ENCODE peak calls at places on chromosomes 13 and 19, in eight cellular contexts. Z, L, C, U, Y, X, B and N are unnamed samples.

GRCh38 chr19:55173186-55173716 is 6.8 kb upstream of the DNAAF3 start:
- DNase-seq in Z (no peak), L (no peak), C (no peak), U (no peak), Y (no peak), X (no peak), B (no peak), N (no peak)

GRCh38 chr13:23715762-23716235 is 145.6 kb downstream of the TNFRSF19 start:
- DNase-seq in Z (no peak), L (no peak), C (peak), U (no peak), Y (no peak), X (peak), B (peak), N (peak)

GRCh38 chr13:19050901-19051300 is 130.7 kb downstream of the TUBA3C start:
- DNase-seq in Z (no peak), L (no peak), C (no peak), U (no peak), Y (no peak), X (no peak), B (no peak), N (no peak)

GRCh38 chr19:19105365-19106060 is 32.8 kb downstream of the TMEM161A start:
- DNase-seq in Z (peak), L (no peak), C (no peak), U (no peak), Y (no peak), X (peak), B (peak), N (no peak)

GRCh38 chr13:33739254-33739653 is 78.7 kb upstream of the RFC3 start:
- DNase-seq in Z (no peak), L (no peak), C (no peak), U (no peak), Y (no peak), X (no peak), B (no peak), N (no peak)

GRCh38 chr13:39809466-39809865 is 154.0 kb downstream of the COG6 start:
- DNase-seq in Z (no peak), L (no peak), C (no peak), U (no peak), Y (no peak), X (no peak), B (no peak), N (no peak)

GRCh38 chr13:20412761-20413355 is 112.8 kb downstream of the CRYL1 start:
- DNase-seq in Z (no peak), L (no peak), C (no peak), U (peak), Y (no peak), X (no peak), B (no peak), N (no peak)

GRCh38 chr19:23887642-23888041 is 27.0 kb upstream of the ZNF726 start:
- DNase-seq in Z (no peak), L (no peak), C (no peak), U (no peak), Y (no peak), X (peak), B (no peak), N (no peak)

GRCh38 chr19:16888629-16889371 is at the start of gene F2RL3:
- DNase-seq in Z (peak), L (no peak), C (no peak), U (no peak), Y (no peak), X (peak), B (no peak), N (peak)

GRCh38 chr19:10766681-10767201 is 48.9 kb downstream of the DNM2 start:
- DNase-seq in Z (peak), L (no peak), C (no peak), U (no peak), Y (no peak), X (peak), B (no peak), N (no peak)

GRCh38 chr13:99158846-99159245 is 41.8 kb upstream of the UBAC2 start:
- DNase-seq in Z (no peak), L (no peak), C (no peak), U (no peak), Y (no peak), X (no peak), B (no peak), N (no peak)
- H3K27ac ChIP-seq in Z (no peak), L (no peak), C (no peak), U (no peak), Y (no peak), X (no peak), B (no peak), N (no peak)

DNA sequence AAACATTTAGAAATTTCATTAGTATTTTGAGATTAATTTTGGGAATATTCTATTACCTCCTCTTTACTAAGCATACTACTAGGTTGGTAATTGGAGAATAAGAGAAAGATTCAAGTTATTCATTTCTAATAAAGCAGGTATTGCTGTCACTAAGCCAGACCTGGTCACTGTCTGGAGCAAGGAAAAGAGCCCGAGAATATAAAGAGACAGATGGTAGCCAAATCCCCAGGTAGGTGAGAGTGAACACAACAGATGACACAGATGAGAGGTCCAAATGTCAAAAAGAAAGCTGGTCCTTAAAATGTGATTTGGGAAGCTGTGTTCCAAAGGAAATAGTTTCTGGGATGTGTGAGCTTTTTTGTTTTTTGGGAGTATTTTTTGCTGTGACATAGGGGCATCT is 128.6 kb downstream of the ZNF100 start:
- DNase-seq in Z (no peak), L (no peak), C (no peak), U (no peak), Y (no peak), X (no peak), B (no peak), N (no peak)
- H3K27ac ChIP-seq in Z (no peak), L (no peak), C (no peak), U (no peak), Y (no peak), X (no peak), B (no peak), N (no peak)

DNA sequence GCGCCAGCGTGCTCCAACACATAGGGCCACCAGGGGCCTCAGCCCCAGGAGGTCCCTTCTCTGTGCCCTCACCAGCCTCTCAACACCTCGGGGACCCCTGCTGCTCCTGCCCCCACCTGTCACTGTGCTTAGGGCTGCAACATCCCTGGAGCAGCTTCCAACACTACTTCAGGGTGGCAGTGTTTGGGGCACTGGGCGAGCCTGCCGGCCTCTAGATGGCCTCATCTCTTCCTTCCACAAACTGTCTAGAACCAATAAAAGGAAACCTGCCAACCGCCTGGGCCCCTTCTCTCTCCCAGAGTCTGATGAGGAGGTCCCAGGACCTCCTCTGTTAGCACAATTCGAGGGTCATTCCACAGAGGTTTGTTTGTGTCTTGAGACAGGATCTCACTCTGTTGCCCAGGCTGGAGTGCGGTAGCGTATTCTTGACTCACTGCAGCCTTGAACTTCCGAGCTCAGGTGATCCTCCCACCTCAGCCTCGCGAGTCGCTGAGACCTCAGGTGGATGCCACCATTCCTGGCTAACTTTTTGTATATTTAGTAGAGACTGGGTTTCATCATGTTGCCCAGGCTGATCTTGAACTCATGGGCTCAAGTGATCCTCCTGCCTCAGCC is 10.1 kb upstream of the SHD start:
- DNase-seq in Z (no peak), L (no peak), C (no peak), U (no peak), Y (no peak), X (no peak), B (no peak), N (no peak)
- H3K27ac ChIP-seq in Z (no peak), L (no peak), C (no peak), U (no peak), Y (no peak), X (peak), B (no peak), N (no peak)

DNA sequence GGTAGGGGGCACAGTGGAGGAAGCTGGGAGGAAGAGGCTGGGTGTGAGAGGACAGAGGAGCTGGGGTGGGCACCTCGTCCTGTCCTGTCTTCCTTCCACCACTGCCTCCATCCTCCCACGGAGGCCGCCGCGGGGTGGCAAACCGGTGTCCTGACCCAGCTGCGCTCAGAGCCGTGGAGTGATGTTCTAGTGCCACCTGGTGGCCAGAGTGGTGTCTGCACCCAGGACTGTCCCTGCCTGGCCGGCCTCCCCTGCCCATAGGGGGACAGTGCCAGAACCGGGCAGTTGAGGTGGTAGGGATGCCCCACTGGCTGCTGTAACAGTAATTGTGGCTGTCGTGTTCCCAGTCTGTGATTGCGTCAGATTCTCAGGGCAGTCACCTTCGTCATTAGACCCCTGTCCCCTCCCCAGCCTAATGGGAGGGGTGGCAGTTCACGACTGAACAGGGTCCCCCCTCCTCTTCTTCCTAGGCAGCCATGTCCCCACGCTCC is 11.1 kb upstream of the ARRDC2 start:
- DNase-seq in Z (peak), L (peak), C (peak), U (peak), Y (peak), X (peak), B (peak), N (peak)
- H3K27ac ChIP-seq in Z (no peak), L (peak), C (peak), U (no peak), Y (no peak), X (no peak), B (no peak), N (no peak)

GRCh38 chr19:31261019-31261595 is 88.1 kb downstream of the TSHZ3 start:
- DNase-seq in Z (no peak), L (no peak), C (no peak), U (no peak), Y (no peak), X (peak), B (no peak), N (no peak)

GRCh38 chr19:31264379-31264778 is 84.9 kb downstream of the TSHZ3 start:
- DNase-seq in Z (no peak), L (no peak), C (no peak), U (no peak), Y (no peak), X (no peak), B (no peak), N (no peak)

GRCh38 chr19:31262673-31263308 is 86.4 kb downstream of the TSHZ3 start:
- DNase-seq in Z (no peak), L (no peak), C (no peak), U (no peak), Y (no peak), X (peak), B (no peak), N (no peak)

GRCh38 chr19:31261651-31262331 is 87.4 kb downstream of the TSHZ3 start:
- DNase-seq in Z (no peak), L (no peak), C (no peak), U (peak), Y (no peak), X (peak), B (no peak), N (peak)

GRCh38 chr19:31263317-31263716 is 85.9 kb downstream of the TSHZ3 start:
- DNase-seq in Z (no peak), L (no peak), C (no peak), U (no peak), Y (no peak), X (peak), B (no peak), N (peak)
- H3K27ac ChIP-seq in Z (no peak), L (no peak), C (no peak), U (no peak), Y (no peak), X (no peak), B (no peak), N (no peak)

GRCh38 chr19:45457776-45458175 is 10.0 kb upstream of the FOSB start:
- DNase-seq in Z (no peak), L (no peak), C (no peak), U (no peak), Y (no peak), X (no peak), B (no peak), N (no peak)

GRCh38 chr19:45455707-45456499 is 11.9 kb upstream of the FOSB start:
- DNase-seq in Z (peak), L (peak), C (peak), U (peak), Y (peak), X (peak), B (peak), N (peak)

GRCh38 chr19:45451850-45452387 is 15.9 kb upstream of the FOSB start:
- DNase-seq in Z (no peak), L (no peak), C (no peak), U (no peak), Y (no peak), X (no peak), B (no peak), N (no peak)

GRCh38 chr19:45460807-45461347 is 6.9 kb upstream of the FOSB start:
- DNase-seq in Z (no peak), L (no peak), C (no peak), U (no peak), Y (no peak), X (no peak), B (no peak), N (no peak)

DNA sequence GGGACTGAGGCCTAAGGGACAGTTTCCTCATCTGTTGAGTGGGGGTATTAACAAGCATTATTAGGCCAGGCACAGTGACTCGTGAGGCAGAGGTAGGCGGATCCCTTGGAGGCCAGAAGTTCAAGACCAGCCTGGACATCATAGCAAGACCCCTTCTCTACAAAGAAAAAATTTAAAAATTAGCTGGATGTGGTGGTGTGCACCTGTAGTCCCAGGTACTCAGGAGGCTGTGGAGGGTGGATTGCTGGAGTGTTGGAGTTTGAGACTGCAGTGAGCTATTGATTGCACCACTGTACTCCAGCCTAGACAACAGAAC is 11.3 kb upstream of the FOSB start:
- DNase-seq in Z (no peak), L (no peak), C (no peak), U (no peak), Y (no peak), X (no peak), B (no peak), N (no peak)
- H3K27ac ChIP-seq in Z (peak), L (peak), C (no peak), U (peak), Y (peak), X (peak), B (peak), N (peak)

DNA sequence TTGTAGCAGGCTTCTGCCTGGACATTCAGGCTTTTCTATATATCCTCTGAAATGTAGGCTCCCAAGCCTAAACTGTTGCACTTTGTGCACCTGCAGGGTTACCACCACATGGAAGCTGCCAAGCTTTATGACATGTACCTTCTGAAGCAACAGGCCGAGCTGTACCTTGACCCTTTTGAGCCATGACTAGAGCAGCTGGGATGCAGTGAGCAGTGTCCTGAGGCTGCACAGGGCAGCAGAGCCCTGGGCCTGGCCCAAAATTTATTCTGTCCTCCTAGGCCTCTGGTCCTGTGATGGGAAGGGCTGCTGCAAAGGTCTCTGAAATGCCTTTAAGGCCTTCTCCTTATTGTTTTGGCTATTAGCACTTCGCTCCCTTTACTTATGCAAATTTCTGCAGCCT is 23.5 kb upstream of the CD177 start:
- DNase-seq in Z (no peak), L (no peak), C (no peak), U (no peak), Y (no peak), X (no peak), B (no peak), N (no peak)
- H3K27ac ChIP-seq in Z (no peak), L (peak), C (no peak), U (no peak), Y (no peak), X (no peak), B (no peak), N (no peak)

DNA sequence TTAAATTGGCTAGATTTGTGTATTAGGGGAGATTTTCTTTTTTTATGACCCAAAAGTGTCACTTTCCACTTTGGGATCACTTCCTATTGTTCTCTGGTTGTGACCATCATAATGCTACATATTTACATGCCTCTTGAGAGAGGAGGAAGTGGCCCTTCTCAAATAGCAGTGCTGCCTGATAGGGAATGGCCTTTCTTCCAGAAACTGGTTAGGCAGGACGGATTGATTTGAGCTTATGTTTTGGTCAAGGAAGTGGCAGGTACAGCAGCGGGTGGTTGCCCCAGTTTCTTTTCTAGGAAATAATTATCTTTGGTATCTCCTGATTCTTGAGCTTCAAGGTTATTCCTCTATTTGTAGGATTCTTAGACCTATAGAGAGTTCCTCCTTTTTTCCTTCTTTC is 21.9 kb upstream of the WTIP start:
- DNase-seq in Z (no peak), L (peak), C (no peak), U (no peak), Y (no peak), X (peak), B (no peak), N (no peak)
- H3K27ac ChIP-seq in Z (peak), L (peak), C (no peak), U (no peak), Y (no peak), X (peak), B (no peak), N (no peak)

GRCh38 chr13:110618167-110618566 is 2.8 kb downstream of the NAXD start:
- DNase-seq in Z (no peak), L (no peak), C (peak), U (no peak), Y (no peak), X (no peak), B (no peak), N (no peak)

GRCh38 chr13:110618780-110619179 is 3.4 kb downstream of the NAXD start:
- DNase-seq in Z (no peak), L (no peak), C (peak), U (no peak), Y (no peak), X (no peak), B (no peak), N (no peak)

GRCh38 chr13:110616103-110617101 is 1.1 kb downstream of the NAXD start:
- DNase-seq in Z (no peak), L (peak), C (peak), U (no peak), Y (no peak), X (peak), B (peak), N (peak)

GRCh38 chr13:110617326-110618072 is 2.2 kb downstream of the NAXD start:
- DNase-seq in Z (no peak), L (no peak), C (no peak), U (peak), Y (no peak), X (peak), B (peak), N (peak)

GRCh38 chr13:110620596-110620995 is 5.3 kb downstream of the NAXD start:
- DNase-seq in Z (no peak), L (no peak), C (no peak), U (no peak), Y (no peak), X (no peak), B (no peak), N (no peak)
- H3K27ac ChIP-seq in Z (no peak), L (no peak), C (no peak), U (no peak), Y (no peak), X (no peak), B (peak), N (no peak)